ENCODE peak calls at places on chromosomes 16 and 17, in nine cellular contexts. C is transverse colon; M is naive thymus-derived CD4-positive, alpha-beta T cell; T is iPS DF 6.9; B is AG04450; I is neural progenitor cell; R is right lobe of liver; N is neuronal stem cell; W is cardiac muscle cell. Q is an unnamed sample.

GRCh38 chr16:11734025-11734652 is 8.5 kb downstream of the TXNDC11 start:
- DNase-seq in C (peak; percentile 4), N (no peak), W (no peak), R (no peak), I (no peak), M (no peak), B (no peak), T (no peak), Q (no peak)

GRCh38 chr17:7729841-7730240 is 12.3 kb downstream of the DNAH2 start:
- DNase-seq in M (no peak), T (no peak), C (no peak), I (no peak), W (no peak), B (no peak), N (no peak), R (no peak), Q (no peak)

GRCh38 chr17:7060165-7060890 is 16.4 kb upstream of the SLC16A11 start:
- DNase-seq in M (peak; percentile 40), C (no peak), T (no peak), I (no peak), B (no peak), W (peak; percentile 62), R (peak; percentile 19), N (no peak), Q (no peak)

GRCh38 chr17:30969989-30970680 is 704 bp upstream of the RNF135 start:
- DNase-seq in W (peak; percentile 23), M (no peak), N (no peak), I (peak; percentile 54), R (no peak), C (peak; percentile 52), B (no peak), T (no peak), Q (no peak)

GRCh38 chr16:67672739-67673662 is 6.4 kb downstream of the C16orf86 start:
- DNase-seq in M (no peak), N (no peak), R (peak; percentile 78), C (peak; percentile 79), W (peak; percentile 84), T (no peak), B (peak; percentile 56), I (peak; percentile 80), Q (peak; percentile 74)

GRCh38 chr16:86492961-86493639 is 17.2 kb upstream of the FOXF1 start:
- DNase-seq in C (no peak), B (no peak), M (no peak), T (no peak), W (no peak), R (no peak), I (no peak), N (no peak), Q (no peak)

GRCh38 chr17:7213895-7214299 is 5.7 kb downstream of the DLG4 start:
- DNase-seq in W (peak; percentile 86), M (no peak), T (peak; percentile 98), R (peak; percentile 81), C (peak; percentile 79), I (peak; percentile 100), N (peak; percentile 100), B (no peak), Q (peak; percentile 92)

GRCh38 chr16:71373073-71373472 is 14.6 kb downstream of the CALB2 start:
- DNase-seq in N (no peak), B (peak; percentile 15), W (peak; percentile 76), T (no peak), C (no peak), M (no peak), R (no peak), I (no peak), Q (no peak)

GRCh38 chr16:340370-341091 is 12.0 kb downstream of the AXIN1 start:
- DNase-seq in N (no peak), T (no peak), C (no peak), I (peak; percentile 1), M (no peak), W (no peak), B (no peak), R (no peak), Q (no peak)

GRCh38 chr16:82440336-82440735 is 186.4 kb upstream of the CDH13 start:
- DNase-seq in R (no peak), B (no peak), W (no peak), T (no peak), N (peak; percentile 50), C (no peak), M (no peak), I (peak; percentile 79), Q (no peak)

DNA sequence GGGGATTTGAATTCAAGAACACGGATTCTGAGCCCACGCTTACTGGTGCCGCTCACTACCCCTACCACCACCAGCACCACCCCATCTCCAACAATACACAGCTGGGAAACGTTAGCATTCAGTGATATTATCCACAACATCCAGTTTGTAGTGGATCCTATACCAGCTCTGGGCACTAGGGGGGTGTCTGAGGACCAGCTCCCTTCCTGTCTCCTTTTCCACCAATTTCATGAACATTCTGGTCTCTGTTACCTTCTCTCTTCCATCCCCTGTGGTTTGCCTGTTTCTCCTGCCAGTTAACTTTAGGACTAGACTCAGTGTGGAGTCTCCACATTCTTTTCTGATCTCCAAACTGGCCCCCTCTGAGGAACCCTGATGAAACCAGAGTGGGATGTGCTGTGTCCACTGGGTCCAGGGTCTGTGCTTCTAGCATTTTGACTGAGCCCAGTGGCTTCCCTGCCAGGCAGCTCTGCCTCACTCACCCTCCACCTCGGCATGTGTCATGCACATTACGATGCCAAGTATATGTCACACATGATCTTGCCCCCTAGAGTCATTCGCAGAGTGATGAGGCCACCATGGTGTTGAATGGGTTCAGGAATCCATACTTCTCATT is 187.0 kb upstream of the CDH13 start:
- DNase-seq in I (peak; percentile 35), M (no peak), T (no peak), B (no peak), N (no peak), C (no peak), W (peak; percentile 16), R (no peak), Q (peak; percentile 9)
- H3K9me3 ChIP-seq in I (no peaks in the 10 kb centered on the region), M (no peaks in the 10 kb centered on the region), T (no peaks in the 10 kb centered on the region), B (no peaks in the 10 kb centered on the region), N (no peaks in the 10 kb centered on the region), C (no peaks in the 10 kb centered on the region), W (no peaks in the 10 kb centered on the region), R (no peaks in the 10 kb centered on the region), Q (no peaks in the 10 kb centered on the region)

GRCh38 chr16:35752773-35753558 is 2293.6 kb downstream of the TP53TG3F start:
- DNase-seq in M (no peak), I (no peak), W (no peak), T (no peak), R (no peak), C (no peak), B (no peak), N (no peak), Q (no peak)
- H3K9me3 ChIP-seq in M (no peaks in the 10 kb centered on the region), I (peaks cover 8% of the 10 kb centered on the region), W (no peaks in the 10 kb centered on the region), T (peaks cover 16% of the 10 kb centered on the region), R (no peaks in the 10 kb centered on the region), C (peaks cover 15% of the 10 kb centered on the region), B (peaks cover 71% of the 10 kb centered on the region), N (no peaks in the 10 kb centered on the region), Q (no peaks in the 10 kb centered on the region)

GRCh38 chr16:22335668-22336246 is 38.5 kb downstream of the POLR3E start:
- DNase-seq in C (no peak), R (no peak), B (no peak), M (no peak), W (no peak), I (no peak), T (no peak), N (no peak), Q (no peak)

GRCh38 chr16:22337849-22338248 is 36.6 kb downstream of the CDR2 start:
- DNase-seq in T (no peak), C (no peak), N (no peak), M (no peak), I (no peak), B (no peak), W (no peak), R (no peak), Q (no peak)

GRCh38 chr16:22336581-22336980 is 37.8 kb downstream of the CDR2 start:
- DNase-seq in W (no peak), N (no peak), C (no peak), M (no peak), R (no peak), T (no peak), I (no peak), B (no peak), Q (no peak)

GRCh38 chr16:22333457-22333994 is 36.3 kb downstream of the POLR3E start:
- DNase-seq in T (no peak), W (no peak), I (no peak), M (no peak), C (no peak), B (no peak), R (no peak), N (no peak), Q (no peak)

GRCh38 chr16:22337045-22337444 is 37.4 kb downstream of the CDR2 start:
- DNase-seq in C (no peak), M (no peak), T (no peak), I (no peak), N (no peak), W (no peak), B (no peak), R (no peak), Q (no peak)
- H3K9me3 ChIP-seq in C (peaks cover 7% of the 10 kb centered on the region), M (no peaks in the 10 kb centered on the region), T (no peaks in the 10 kb centered on the region), I (peaks cover 9% of the 10 kb centered on the region), N (peaks cover 29% of the 10 kb centered on the region), W (no peaks in the 10 kb centered on the region), B (peaks cover 8% of the 10 kb centered on the region), R (no peaks in the 10 kb centered on the region), Q (peaks cover 24% of the 10 kb centered on the region)

GRCh38 chr16:31916056-31916488 is 42.5 kb downstream of the ZNF267 start:
- DNase-seq in C (no peak), I (no peak), B (no peak), W (no peak), R (no peak), T (no peak), N (no peak), M (no peak), Q (no peak)
- H3K9me3 ChIP-seq in C (peaks cover 95% of the 10 kb centered on the region), I (peaks cover 64% of the 10 kb centered on the region), B (peaks cover 25% of the 10 kb centered on the region), W (peaks cover 33% of the 10 kb centered on the region), R (peaks cover 70% of the 10 kb centered on the region), T (peaks cover 13% of the 10 kb centered on the region), N (peaks cover 91% of the 10 kb centered on the region), M (peaks cover 25% of the 10 kb centered on the region), Q (peaks cover 19% of the 10 kb centered on the region)

GRCh38 chr16:62678796-62679195 is 642.6 kb upstream of the CDH8 start:
- DNase-seq in B (no peak), I (no peak), M (no peak), W (no peak), T (no peak), N (no peak), R (no peak), C (no peak), Q (no peak)
- H3K9me3 ChIP-seq in B (peaks cover 14% of the 10 kb centered on the region), I (no peaks in the 10 kb centered on the region), M (no peaks in the 10 kb centered on the region), W (no peaks in the 10 kb centered on the region), T (no peaks in the 10 kb centered on the region), N (peaks cover 45% of the 10 kb centered on the region), R (no peaks in the 10 kb centered on the region), C (peaks cover 12% of the 10 kb centered on the region), Q (no peaks in the 10 kb centered on the region)

GRCh38 chr17:81239714-81240555 is 817 bp downstream of the NDUFAF8 start:
- DNase-seq in I (peak; percentile 57), R (no peak), T (no peak), B (no peak), W (no peak), C (no peak), M (peak; percentile 50), N (no peak), Q (no peak)
- H3K9me3 ChIP-seq in I (no peaks in the 10 kb centered on the region), R (no peaks in the 10 kb centered on the region), T (no peaks in the 10 kb centered on the region), B (no peaks in the 10 kb centered on the region), W (no peaks in the 10 kb centered on the region), C (no peaks in the 10 kb centered on the region), M (no peaks in the 10 kb centered on the region), N (no peaks in the 10 kb centered on the region), Q (no peaks in the 10 kb centered on the region)